ENCODE peak calls at places on chromosomes 7 and 10, in five cellular contexts. Z, C, G, Y and Q are unnamed samples.

GRCh38 chr7:131529617-131530016 is 26.8 kb downstream of the PODXL start:
- DNase-seq in Z (no peak), C (no peak), G (no peak), Y (no peak), Q (no peak)

GRCh38 chr10:74873803-74874452 is 47.5 kb downstream of the KAT6B start:
- DNase-seq in Z (no peak), C (no peak), G (no peak), Y (no peak), Q (no peak)

GRCh38 chr7:110827287-110827855 is 263.6 kb upstream of the LRRN3 start:
- DNase-seq in Z (no peak), C (no peak), G (no peak), Y (no peak), Q (no peak)

GRCh38 chr10:79178614-79179403 is 110.0 kb downstream of the ZMIZ1 start:
- DNase-seq in Z (no peak), C (no peak), G (peak), Y (no peak), Q (no peak)

GRCh38 chr7:49774459-49775064 is 1.1 kb downstream of the VWC2 start:
- DNase-seq in Z (no peak), C (no peak), G (no peak), Y (no peak), Q (no peak)

GRCh38 chr7:17234398-17235021 is 63.9 kb upstream of the AHR start:
- DNase-seq in Z (peak), C (no peak), G (peak), Y (no peak), Q (peak)

GRCh38 chr10:865924-866576 is 65.5 kb downstream of the LARP4B start:
- DNase-seq in Z (no peak), C (no peak), G (no peak), Y (no peak), Q (no peak)

GRCh38 chr7:135685306-135686084 is 23.2 kb downstream of the STMP1 start:
- DNase-seq in Z (no peak), C (no peak), G (no peak), Y (no peak), Q (no peak)

GRCh38 chr7:135853499-135853898 is 104.9 kb upstream of the FAM180A start:
- DNase-seq in Z (no peak), C (no peak), G (no peak), Y (no peak), Q (no peak)

GRCh38 chr10:117454502-117454901 is 79.3 kb upstream of the PDZD8 start:
- DNase-seq in Z (no peak), C (no peak), G (peak), Y (no peak), Q (no peak)

GRCh38 chr7:128398016-128398840 is 11.6 kb downstream of the IMPDH1 start:
- DNase-seq in Z (peak), C (peak), G (peak), Y (no peak), Q (no peak)

GRCh38 chr7:156998988-156999610 is 11.4 kb downstream of the MNX1 start:
- DNase-seq in Z (no peak), C (no peak), G (no peak), Y (no peak), Q (no peak)

GRCh38 chr10:13658256-13658655 is 71.5 kb downstream of the PRPF18 start:
- DNase-seq in Z (no peak), C (no peak), G (no peak), Y (no peak), Q (peak)

GRCh38 chr7:84637568-84638338 is 443.2 kb upstream of the SEMA3A start:
- DNase-seq in Z (no peak), C (no peak), G (peak), Y (no peak), Q (no peak)

GRCh38 chr10:6269953-6270867 is 67.5 kb downstream of the PFKFB3 start:
- DNase-seq in Z (peak), C (no peak), G (no peak), Y (no peak), Q (peak)

GRCh38 chr10:25024528-25024927 is 8.1 kb downstream of the THNSL1 start:
- DNase-seq in Z (no peak), C (no peak), G (no peak), Y (no peak), Q (no peak)

GRCh38 chr10:121165276-121165675 is 314.1 kb downstream of the WDR11 start:
- DNase-seq in Z (no peak), C (no peak), G (peak), Y (no peak), Q (no peak)

GRCh38 chr7:120404042-120404441 is 131.1 kb downstream of the KCND2 start:
- DNase-seq in Z (no peak), C (no peak), G (no peak), Y (no peak), Q (no peak)

GRCh38 chr10:119504651-119505050 is 37.9 kb downstream of the RGS10 start:
- DNase-seq in Z (no peak), C (no peak), G (no peak), Y (no peak), Q (no peak)

GRCh38 chr7:98459529-98459928 is 58.6 kb upstream of the BAIAP2L1 start:
- DNase-seq in Z (no peak), C (no peak), G (no peak), Y (no peak), Q (no peak)

GRCh38 chr7:3955751-3956696 is 655.0 kb downstream of the SDK1 start:
- DNase-seq in Z (no peak), C (no peak), G (peak), Y (no peak), Q (no peak)

GRCh38 chr7:2572101-2572842 is 13.5 kb downstream of the IQCE start:
- DNase-seq in Z (no peak), C (no peak), G (peak), Y (no peak), Q (no peak)

GRCh38 chr10:6396652-6397051 is 183.4 kb downstream of the PRKCQ start:
- DNase-seq in Z (no peak), C (no peak), G (peak), Y (no peak), Q (no peak)

GRCh38 chr7:98216941-98217622 is 5.8 kb downstream of the BHLHA15 start:
- DNase-seq in Z (no peak), C (no peak), G (no peak), Y (peak), Q (no peak)

GRCh38 chr7:98204670-98205069 is 6.6 kb upstream of the BHLHA15 start:
- DNase-seq in Z (no peak), C (no peak), G (no peak), Y (peak), Q (no peak)

GRCh38 chr10:44051584-44052385 is 333.1 kb downstream of the CXCL12 start:
- DNase-seq in Z (no peak), C (no peak), G (peak), Y (no peak), Q (no peak)

GRCh38 chr7:123190109-123190831 is 9.5 kb downstream of the SLC13A1 start:
- DNase-seq in Z (no peak), C (no peak), G (no peak), Y (no peak), Q (peak)

GRCh38 chr10:61987951-61988379 is 86.5 kb downstream of the ARID5B start:
- DNase-seq in Z (no peak), C (no peak), G (no peak), Y (no peak), Q (peak)

GRCh38 chr7:128137096-128137655 is 103.9 kb upstream of the LEP start:
- DNase-seq in Z (no peak), C (no peak), G (peak), Y (no peak), Q (no peak)